ENCODE peak calls at places on chromosomes 12 and 14, in four cellular contexts. One of them, this sample, is unnamed.

GRCh38 chr12:109053382-109054123 is 1.2 kb downstream of the USP30 start:
- DNase-seq in AG04450: no peak
- DNase-seq in A549: no peak
- DNase-seq in CD8-positive, alpha-beta T cell: no peak
- DNase-seq in this sample: peak; percentile 49

GRCh38 chr12:30631710-30632109 is 64.0 kb downstream of the IPO8 start:
- DNase-seq in AG04450: no peak
- DNase-seq in CD8-positive, alpha-beta T cell: no peak
- DNase-seq in A549: no peak
- DNase-seq in this sample: no peak

GRCh38 chr14:22303589-22304195 is 285.3 kb downstream of the DAD1 start:
- DNase-seq in AG04450: no peak
- DNase-seq in A549: no peak
- DNase-seq in CD8-positive, alpha-beta T cell: no peak
- DNase-seq in this sample: no peak

GRCh38 chr14:75539562-75540478 is 17.6 kb downstream of the BATF start:
- DNase-seq in A549: no peak
- DNase-seq in CD8-positive, alpha-beta T cell: peak; percentile 27
- DNase-seq in AG04450: no peak
- DNase-seq in this sample: peak; percentile 22

GRCh38 chr14:105497671-105498429 is 6.8 kb downstream of the TEDC1 start:
- DNase-seq in AG04450: no peak
- DNase-seq in A549: no peak
- DNase-seq in CD8-positive, alpha-beta T cell: peak; percentile 20
- DNase-seq in this sample: no peak

GRCh38 chr12:75908961-75909699 is 122.4 kb downstream of the PHLDA1 start:
- DNase-seq in AG04450: peak; percentile 72
- DNase-seq in A549: no peak
- DNase-seq in CD8-positive, alpha-beta T cell: no peak
- DNase-seq in this sample: no peak

GRCh38 chr12:55034218-55034617 is 14.4 kb downstream of the NEUROD4 start:
- DNase-seq in A549: no peak
- DNase-seq in AG04450: no peak
- DNase-seq in CD8-positive, alpha-beta T cell: no peak
- DNase-seq in this sample: no peak

GRCh38 chr12:112907415-112908157 is 824 bp downstream of the OAS1 start:
- DNase-seq in CD8-positive, alpha-beta T cell: no peak
- DNase-seq in A549: no peak
- DNase-seq in AG04450: no peak
- DNase-seq in this sample: no peak

GRCh38 chr14:101737414-101738367 is 23.8 kb upstream of the PPP2R5C start:
- DNase-seq in AG04450: no peak
- DNase-seq in A549: no peak
- DNase-seq in CD8-positive, alpha-beta T cell: peak; percentile 39
- DNase-seq in this sample: peak; percentile 23

GRCh38 chr12:48995061-48995879 is 3.9 kb downstream of the DDN start:
- DNase-seq in A549: peak; percentile 99
- DNase-seq in CD8-positive, alpha-beta T cell: peak; percentile 56
- DNase-seq in AG04450: peak; percentile 49
- DNase-seq in this sample: no peak

GRCh38 chr12:31120392-31121008 is 46.8 kb downstream of the DDX11 start:
- DNase-seq in A549: no peak
- DNase-seq in CD8-positive, alpha-beta T cell: no peak
- DNase-seq in AG04450: no peak
- DNase-seq in this sample: no peak

GRCh38 chr12:88448337-88448944 is 131.8 kb downstream of the KITLG start:
- DNase-seq in AG04450: no peak
- DNase-seq in A549: no peak
- DNase-seq in CD8-positive, alpha-beta T cell: no peak
- DNase-seq in this sample: no peak

GRCh38 chr12:65313704-65314317 is 35.3 kb downstream of the MSRB3 start:
- DNase-seq in A549: no peak
- DNase-seq in AG04450: no peak
- DNase-seq in CD8-positive, alpha-beta T cell: no peak
- DNase-seq in this sample: no peak

GRCh38 chr14:58637040-58637390 is 747 bp upstream of the DACT1 start:
- DNase-seq in AG04450: peak; percentile 81
- DNase-seq in A549: no peak
- DNase-seq in CD8-positive, alpha-beta T cell: no peak
- DNase-seq in this sample: peak; percentile 34

GRCh38 chr12:75589801-75590200 is 78.4 kb upstream of the KRR1 start:
- DNase-seq in CD8-positive, alpha-beta T cell: no peak
- DNase-seq in AG04450: no peak
- DNase-seq in A549: no peak
- DNase-seq in this sample: no peak

GRCh38 chr14:68653754-68654153 is 139.1 kb downstream of the ZFP36L1 start:
- DNase-seq in AG04450: no peak
- DNase-seq in CD8-positive, alpha-beta T cell: no peak
- DNase-seq in A549: no peak
- DNase-seq in this sample: no peak

GRCh38 chr12:92064420-92064819 is 81.2 kb downstream of the BTG1 start:
- DNase-seq in CD8-positive, alpha-beta T cell: no peak
- DNase-seq in A549: no peak
- DNase-seq in AG04450: no peak
- DNase-seq in this sample: no peak

GRCh38 chr12:28269851-28270250 is 79.6 kb downstream of the CCDC91 start:
- DNase-seq in A549: no peak
- DNase-seq in AG04450: no peak
- DNase-seq in CD8-positive, alpha-beta T cell: no peak
- DNase-seq in this sample: no peak

GRCh38 chr12:6635856-6636521 is at the start of gene LPAR5:
- DNase-seq in A549: peak; percentile 48
- DNase-seq in AG04450: no peak
- DNase-seq in CD8-positive, alpha-beta T cell: peak; percentile 48
- DNase-seq in this sample: no peak

GRCh38 chr12:49026678-49027480 is 8.3 kb upstream of the PRKAG1 start:
- DNase-seq in CD8-positive, alpha-beta T cell: no peak
- DNase-seq in AG04450: no peak
- DNase-seq in A549: no peak
- DNase-seq in this sample: no peak

GRCh38 chr12:53676715-53677611 is 1.1 kb upstream of the ATP5MC2 start:
- DNase-seq in CD8-positive, alpha-beta T cell: no peak
- DNase-seq in A549: no peak
- DNase-seq in AG04450: no peak
- DNase-seq in this sample: no peak

GRCh38 chr14:88168498-88169165 is 154.4 kb downstream of the KCNK10 start:
- DNase-seq in A549: peak; percentile 18
- DNase-seq in CD8-positive, alpha-beta T cell: peak; percentile 54
- DNase-seq in AG04450: no peak
- DNase-seq in this sample: peak; percentile 18

GRCh38 chr14:104494483-104494882 is 85.1 kb upstream of the C14orf180 start:
- DNase-seq in CD8-positive, alpha-beta T cell: no peak
- DNase-seq in A549: no peak
- DNase-seq in AG04450: no peak
- DNase-seq in this sample: no peak

GRCh38 chr14:81458352-81458751 is 58.2 kb upstream of the STON2 start:
- DNase-seq in AG04450: no peak
- DNase-seq in A549: no peak
- DNase-seq in CD8-positive, alpha-beta T cell: no peak
- DNase-seq in this sample: no peak

GRCh38 chr12:53060721-53061276 is 10.9 kb downstream of the TNS2 start:
- DNase-seq in A549: no peak
- DNase-seq in CD8-positive, alpha-beta T cell: no peak
- DNase-seq in AG04450: no peak
- DNase-seq in this sample: no peak

GRCh38 chr14:105910426-105910825 is 384.0 kb downstream of the TMEM121 start:
- DNase-seq in A549: no peak
- DNase-seq in CD8-positive, alpha-beta T cell: no peak
- DNase-seq in AG04450: no peak
- DNase-seq in this sample: no peak

GRCh38 chr12:32024884-32025599 is 65.8 kb downstream of the RESF1 start:
- DNase-seq in A549: no peak
- DNase-seq in CD8-positive, alpha-beta T cell: no peak
- DNase-seq in AG04450: no peak
- DNase-seq in this sample: no peak

GRCh38 chr12:563250-563781 is 99.9 kb downstream of the NINJ2 start:
- DNase-seq in AG04450: no peak
- DNase-seq in CD8-positive, alpha-beta T cell: peak; percentile 86
- DNase-seq in A549: no peak
- DNase-seq in this sample: peak; percentile 89

GRCh38 chr12:124544311-124544970 is 23.0 kb downstream of the NCOR2 start:
- DNase-seq in CD8-positive, alpha-beta T cell: no peak
- DNase-seq in A549: no peak
- DNase-seq in AG04450: no peak
- DNase-seq in this sample: no peak

GRCh38 chr12:43444940-43445564 is 107.0 kb downstream of the ADAMTS20 start:
- DNase-seq in AG04450: peak; percentile 18
- DNase-seq in A549: no peak
- DNase-seq in CD8-positive, alpha-beta T cell: peak; percentile 42
- DNase-seq in this sample: peak; percentile 41

GRCh38 chr12:122029620-122030426 is 8.1 kb downstream of the BCL7A start:
- DNase-seq in A549: no peak
- DNase-seq in CD8-positive, alpha-beta T cell: no peak
- DNase-seq in AG04450: no peak
- DNase-seq in this sample: no peak

GRCh38 chr14:61403411-61403810 is 82.0 kb downstream of the PRKCH start:
- DNase-seq in CD8-positive, alpha-beta T cell: peak; percentile 35
- DNase-seq in AG04450: no peak
- DNase-seq in A549: no peak
- DNase-seq in this sample: peak; percentile 60

GRCh38 chr12:14961466-14962155 is at the start of gene ARHGDIB:
- DNase-seq in A549: no peak
- DNase-seq in CD8-positive, alpha-beta T cell: peak; percentile 90
- DNase-seq in AG04450: no peak
- DNase-seq in this sample: peak; percentile 91

GRCh38 chr12:2057041-2057792 is 4.4 kb downstream of the CACNA1C start:
- DNase-seq in A549: no peak
- DNase-seq in AG04450: no peak
- DNase-seq in CD8-positive, alpha-beta T cell: peak; percentile 33
- DNase-seq in this sample: no peak

GRCh38 chr12:104792570-104792969 is 165.5 kb downstream of the SLC41A2 start:
- DNase-seq in A549: peak; percentile 11
- DNase-seq in AG04450: peak; percentile 39
- DNase-seq in CD8-positive, alpha-beta T cell: no peak
- DNase-seq in this sample: no peak

GRCh38 chr14:29580763-29581162 is 346.9 kb downstream of the PRKD1 start:
- DNase-seq in CD8-positive, alpha-beta T cell: no peak
- DNase-seq in AG04450: no peak
- DNase-seq in A549: no peak
- DNase-seq in this sample: no peak
- H3K9me3 ChIP-seq in CD8-positive, alpha-beta T cell: no peaks in the 10 kb centered on the region
- H3K9me3 ChIP-seq in AG04450: no peaks in the 10 kb centered on the region
- H3K9me3 ChIP-seq in A549: no peaks in the 10 kb centered on the region
- H3K9me3 ChIP-seq in this sample: no peaks in the 10 kb centered on the region

DNA sequence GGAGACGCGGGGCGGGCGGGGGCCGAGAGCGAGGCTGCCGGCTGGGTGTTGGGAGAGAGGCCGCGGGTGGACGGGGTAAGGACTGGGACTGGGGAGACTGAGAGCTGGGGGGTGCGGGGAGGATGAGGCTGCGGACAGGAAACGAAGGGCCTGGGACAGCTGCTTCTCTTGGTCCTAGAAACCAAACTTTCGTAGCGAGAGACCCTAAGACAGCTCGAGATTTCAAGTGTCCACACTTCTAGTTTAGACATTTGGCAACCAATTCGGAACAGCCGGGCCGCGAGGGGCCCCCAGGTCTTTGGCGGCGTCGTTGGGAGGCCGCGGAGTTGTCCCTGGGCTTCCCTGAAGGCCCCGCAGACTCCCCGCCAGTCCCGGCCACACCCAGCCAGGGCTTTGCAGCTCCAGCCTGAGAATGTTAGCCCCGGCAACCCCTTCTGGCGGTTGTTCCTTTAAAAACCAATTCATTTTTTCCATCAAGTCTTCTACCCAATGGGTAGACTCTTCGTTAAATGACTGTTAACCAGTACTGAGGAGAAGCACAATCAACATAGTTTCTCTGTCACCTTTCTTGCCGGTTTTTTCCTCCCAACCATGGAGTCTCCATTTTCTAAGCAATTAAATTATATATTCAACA is 11.5 kb downstream of the NKX2-1 start:
- DNase-seq in AG04450: no peak
- DNase-seq in A549: no peak
- DNase-seq in CD8-positive, alpha-beta T cell: no peak
- DNase-seq in this sample: no peak
- H3K9me3 ChIP-seq in AG04450: peaks cover 6% of the 10 kb centered on the region
- H3K9me3 ChIP-seq in A549: peaks cover 12% of the 10 kb centered on the region
- H3K9me3 ChIP-seq in CD8-positive, alpha-beta T cell: no peaks in the 10 kb centered on the region
- H3K9me3 ChIP-seq in this sample: no peaks in the 10 kb centered on the region

GRCh38 chr12:12901158-12901791 is 9.9 kb downstream of the GPRC5A start:
- DNase-seq in A549: peak; percentile 55
- DNase-seq in CD8-positive, alpha-beta T cell: no peak
- DNase-seq in AG04450: no peak
- DNase-seq in this sample: no peak

GRCh38 chr12:12898911-12899511 is 7.6 kb downstream of the GPRC5A start:
- DNase-seq in CD8-positive, alpha-beta T cell: no peak
- DNase-seq in A549: no peak
- DNase-seq in AG04450: no peak
- DNase-seq in this sample: no peak

GRCh38 chr12:12902036-12902435 is 10.7 kb downstream of the GPRC5A start:
- DNase-seq in A549: no peak
- DNase-seq in AG04450: no peak
- DNase-seq in CD8-positive, alpha-beta T cell: no peak
- DNase-seq in this sample: no peak

GRCh38 chr12:12899530-12900380 is 8.4 kb downstream of the GPRC5A start:
- DNase-seq in CD8-positive, alpha-beta T cell: no peak
- DNase-seq in AG04450: peak; percentile 94
- DNase-seq in A549: no peak
- DNase-seq in this sample: no peak

GRCh38 chr12:12900786-12901157 is 9.4 kb downstream of the GPRC5A start:
- DNase-seq in AG04450: no peak
- DNase-seq in A549: no peak
- DNase-seq in CD8-positive, alpha-beta T cell: no peak
- DNase-seq in this sample: no peak
- H3K9me3 ChIP-seq in AG04450: no peaks in the 10 kb centered on the region
- H3K9me3 ChIP-seq in A549: no peaks in the 10 kb centered on the region
- H3K9me3 ChIP-seq in CD8-positive, alpha-beta T cell: no peaks in the 10 kb centered on the region
- H3K9me3 ChIP-seq in this sample: no peaks in the 10 kb centered on the region

DNA sequence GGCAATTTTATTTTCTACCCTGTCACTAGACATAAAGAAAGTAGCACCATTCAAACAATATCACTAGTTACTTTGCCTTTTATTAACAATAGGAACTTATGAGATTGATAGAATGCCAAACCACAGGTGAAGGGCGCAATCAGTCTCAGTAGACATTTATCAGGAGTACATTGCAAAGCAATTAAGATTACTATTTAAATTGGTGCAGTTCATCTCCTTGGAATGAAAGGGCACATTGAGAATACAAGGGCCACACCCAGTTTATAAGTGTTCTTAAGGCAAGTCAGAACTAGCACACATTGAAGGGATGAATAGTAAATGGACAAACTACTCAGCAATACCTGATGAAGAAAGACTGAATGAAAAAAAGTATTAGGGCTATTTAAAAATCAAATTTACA is 601.4 kb downstream of the C12orf50 start:
- DNase-seq in CD8-positive, alpha-beta T cell: no peak
- DNase-seq in AG04450: no peak
- DNase-seq in A549: no peak
- DNase-seq in this sample: no peak
- H3K9me3 ChIP-seq in CD8-positive, alpha-beta T cell: no peaks in the 10 kb centered on the region
- H3K9me3 ChIP-seq in AG04450: peaks cover 5% of the 10 kb centered on the region
- H3K9me3 ChIP-seq in A549: peaks cover 29% of the 10 kb centered on the region
- H3K9me3 ChIP-seq in this sample: no peaks in the 10 kb centered on the region

GRCh38 chr14:26286066-26286791 is 311.6 kb downstream of the NOVA1 start:
- DNase-seq in A549: no peak
- DNase-seq in AG04450: no peak
- DNase-seq in CD8-positive, alpha-beta T cell: no peak
- DNase-seq in this sample: no peak
- H3K9me3 ChIP-seq in A549: peaks cover 17% of the 10 kb centered on the region
- H3K9me3 ChIP-seq in AG04450: no peaks in the 10 kb centered on the region
- H3K9me3 ChIP-seq in CD8-positive, alpha-beta T cell: no peaks in the 10 kb centered on the region
- H3K9me3 ChIP-seq in this sample: no peaks in the 10 kb centered on the region

This sample was measured in naive thymus-derived CD4-positive, alpha-beta T cell.